ENCODE peak calls at places on chromosome 13, in six cellular contexts. O is A549, M is HepG2, I is IMR-90, X is K562, N is GM12878. Y is an unnamed sample.

GRCh38 chr13:75308222-75308621 is 173.7 kb downstream of the TBC1D4 start:
- DNase-seq in M (no peak), N (no peak), O (no peak), X (no peak), I (peak), Y (no peak)

GRCh38 chr13:81872581-81872980 is 1531.7 kb upstream of the SPRY2 start:
- DNase-seq in I (no peak), M (peak), O (no peak), N (no peak), X (no peak), Y (peak)

GRCh38 chr13:111302045-111302722 is 18.3 kb upstream of the TEX29 start:
- DNase-seq in M (no peak), I (no peak), N (no peak), O (no peak), X (no peak), Y (no peak)

GRCh38 chr13:94329277-94329676 is 150.2 kb downstream of the DCT start:
- DNase-seq in X (no peak), O (no peak), I (peak), N (no peak), M (no peak), Y (no peak)

GRCh38 chr13:35768551-35768950 is 292.1 kb upstream of the MAB21L1 start:
- DNase-seq in M (no peak), X (no peak), O (no peak), I (peak), N (no peak), Y (no peak)

GRCh38 chr13:113814435-113814821 is 49.4 kb downstream of the GAS6 start:
- DNase-seq in X (no peak), M (no peak), I (peak), O (no peak), N (no peak), Y (no peak)

GRCh38 chr13:110006304-110006703 is 219.9 kb upstream of the IRS2 start:
- DNase-seq in N (no peak), O (no peak), I (peak), X (no peak), M (no peak), Y (no peak)

GRCh38 chr13:104920091-104920490 is 1615.4 kb downstream of the EFNB2 start:
- DNase-seq in O (no peak), X (no peak), N (no peak), I (no peak), M (no peak), Y (no peak)

GRCh38 chr13:95204231-95204765 is 97.0 kb downstream of the ABCC4 start:
- DNase-seq in I (no peak), O (no peak), M (no peak), N (no peak), X (no peak), Y (no peak)

GRCh38 chr13:32587014-32587773 is 942 bp downstream of the PDS5B start:
- DNase-seq in I (peak), X (peak), M (peak), O (peak), N (no peak), Y (peak)

GRCh38 chr13:92196566-92197256 is 798.3 kb downstream of the GPC5 start:
- DNase-seq in O (no peak), N (no peak), M (no peak), I (peak), X (no peak), Y (no peak)

GRCh38 chr13:25046985-25047660 is 48.8 kb upstream of the PABPC3 start:
- DNase-seq in X (no peak), I (peak), O (no peak), N (no peak), M (no peak), Y (peak)

GRCh38 chr13:23654111-23655110 is 84.2 kb downstream of the TNFRSF19 start:
- DNase-seq in N (no peak), I (peak), O (no peak), M (peak), X (no peak), Y (no peak)

GRCh38 chr13:42807866-42808265 is 26.5 kb downstream of the FAM216B start:
- DNase-seq in I (peak), N (no peak), M (peak), X (no peak), O (peak), Y (no peak)

GRCh38 chr13:66951426-66951825 is 278.7 kb downstream of the PCDH9 start:
- DNase-seq in M (no peak), I (no peak), X (no peak), O (no peak), N (no peak), Y (no peak)

GRCh38 chr13:100392709-100393630 is 195.6 kb downstream of the GGACT start:
- DNase-seq in I (peak), N (peak), O (peak), M (peak), X (peak), Y (peak)

GRCh38 chr13:54029226-54029625 is 1000.6 kb downstream of the OLFM4 start:
- DNase-seq in I (no peak), N (peak), X (no peak), O (no peak), M (no peak), Y (peak)

GRCh38 chr13:48078251-48078656 is 16.6 kb downstream of the MED4 start:
- DNase-seq in I (no peak), O (peak), X (no peak), M (peak), N (peak), Y (no peak)

GRCh38 chr13:60402022-60402421 is 5.0 kb downstream of the TDRD3 start:
- DNase-seq in N (no peak), I (peak), O (no peak), X (no peak), M (no peak), Y (no peak)

GRCh38 chr13:44303681-44304432 is 69.8 kb upstream of the SERP2 start:
- DNase-seq in X (no peak), N (no peak), O (no peak), M (no peak), I (no peak), Y (no peak)

GRCh38 chr13:95404141-95404882 is 103.1 kb upstream of the ABCC4 start:
- DNase-seq in X (peak), I (peak), M (peak), N (peak), O (peak), Y (peak)

GRCh38 chr13:78589206-78589605 is 14.1 kb downstream of the POU4F1 start:
- DNase-seq in N (no peak), X (peak), M (peak), I (peak), O (no peak), Y (peak)

GRCh38 chr13:27954406-27954851 is 14.7 kb downstream of the CDX2 start:
- DNase-seq in N (no peak), I (no peak), O (peak), M (no peak), X (no peak), Y (no peak)
- TF ChIP-seq BHLHE40 in N (no peak), I (no peak), O (no peak), M (no peak), X (no peak), Y (no peak)

DNA sequence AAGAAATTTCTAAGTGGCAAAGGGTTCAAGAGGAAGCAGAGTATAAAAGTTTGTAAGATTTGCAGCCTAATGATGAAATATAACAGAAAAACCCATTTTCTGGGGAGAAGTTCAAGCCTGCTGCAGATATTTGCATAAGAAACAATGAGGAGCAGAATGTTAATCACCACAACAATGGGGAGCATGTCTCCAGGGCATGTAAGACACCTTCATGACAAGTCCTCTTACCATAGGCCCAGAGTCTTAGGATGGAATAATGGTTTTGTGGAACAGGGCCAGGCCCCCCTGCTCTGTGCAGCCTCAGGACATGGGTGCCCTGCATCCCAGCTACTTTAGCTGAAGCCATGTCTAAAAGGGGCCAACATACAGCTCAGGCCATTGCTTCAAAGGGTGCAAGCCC is 809.0 kb upstream of the SLITRK5 start:
- DNase-seq in N (no peak), X (no peak), O (no peak), I (no peak), M (no peak), Y (no peak)
- TF ChIP-seq BHLHE40 in N (no peak), X (no peak), O (no peak), I (no peak), M (no peak), Y (no peak)

GRCh38 chr13:26344980-26345379 is 91.1 kb downstream of the CDK8 start:
- DNase-seq in O (no peak), M (no peak), I (peak), X (no peak), N (no peak), Y (no peak)

GRCh38 chr13:26343816-26344215 is 89.9 kb downstream of the CDK8 start:
- DNase-seq in X (no peak), M (no peak), I (no peak), N (no peak), O (no peak), Y (no peak)

GRCh38 chr13:26342898-26343297 is 89.0 kb downstream of the CDK8 start:
- DNase-seq in M (no peak), N (no peak), X (no peak), I (no peak), O (no peak), Y (no peak)

GRCh38 chr13:26335158-26335557 is 81.2 kb downstream of the CDK8 start:
- DNase-seq in X (no peak), O (no peak), M (no peak), I (no peak), N (no peak), Y (no peak)

GRCh38 chr13:26340812-26341211 is 86.9 kb downstream of the CDK8 start:
- DNase-seq in O (no peak), X (no peak), I (peak), M (no peak), N (no peak), Y (no peak)
- TF ChIP-seq BHLHE40 in O (no peak), X (no peak), I (no peak), M (no peak), N (no peak), Y (no peak)

GRCh38 chr13:46665243-46665629 is 112.3 kb downstream of the LRCH1 start:
- DNase-seq in M (no peak), N (no peak), O (no peak), X (no peak), I (no peak), Y (no peak)

GRCh38 chr13:46667687-46668281 is 114.8 kb downstream of the LRCH1 start:
- DNase-seq in O (no peak), N (no peak), X (no peak), I (no peak), M (no peak), Y (no peak)

GRCh38 chr13:46666727-46667456 is 113.9 kb downstream of the LRCH1 start:
- DNase-seq in O (no peak), N (no peak), M (no peak), X (no peak), I (no peak), Y (peak)

GRCh38 chr13:46664195-46664594 is 111.2 kb downstream of the LRCH1 start:
- DNase-seq in O (no peak), I (no peak), X (no peak), N (no peak), M (no peak), Y (no peak)

DNA sequence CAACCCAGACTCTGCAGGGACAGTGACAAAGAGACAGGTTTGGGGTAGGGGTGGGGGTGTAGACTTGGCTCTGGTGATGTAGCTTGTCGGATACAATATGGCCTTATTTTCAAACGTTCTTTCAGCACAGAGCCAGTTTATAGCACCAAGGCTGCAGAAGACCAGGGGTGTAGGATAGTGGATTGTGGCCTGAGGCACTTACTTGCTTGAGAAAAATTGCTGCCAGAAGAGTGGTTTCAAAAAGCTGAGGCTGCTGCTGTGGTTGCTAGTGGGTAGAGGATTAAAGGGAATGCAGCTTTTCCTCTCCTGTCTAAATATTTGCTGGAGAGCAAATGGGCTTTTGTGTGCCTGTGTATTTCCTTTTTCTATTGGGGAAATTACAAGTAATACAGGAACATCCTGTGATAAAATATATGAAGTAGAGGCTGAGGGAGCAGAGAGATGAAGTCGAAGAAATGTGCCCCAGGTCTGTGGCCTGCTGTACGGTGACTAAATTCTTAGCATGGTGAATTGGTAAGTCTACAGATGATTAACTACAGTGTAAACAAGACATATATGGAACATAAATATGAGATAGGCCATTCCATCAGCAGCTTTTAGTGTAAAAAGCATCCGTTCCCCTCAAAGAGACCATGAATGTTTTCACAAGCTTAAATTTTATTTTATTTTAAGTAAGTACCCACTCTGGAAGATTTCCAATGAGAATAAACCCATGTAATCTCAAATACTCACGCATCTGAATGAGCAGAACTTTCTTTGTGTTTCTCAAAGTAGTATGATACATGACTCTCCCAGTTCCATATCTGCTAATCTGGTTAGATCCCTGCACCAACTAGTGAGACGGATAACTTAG is 112.9 kb downstream of the LRCH1 start:
- DNase-seq in X (no peak), N (no peak), O (peak), I (no peak), M (peak), Y (no peak)
- TF ChIP-seq BHLHE40 in X (no peak), N (no peak), O (no peak), I (no peak), M (no peak), Y (no peak)

GRCh38 chr13:30751183-30751933 is 16.0 kb downstream of the ALOX5AP start:
- DNase-seq in N (no peak), M (no peak), O (no peak), I (no peak), X (no peak), Y (no peak)

GRCh38 chr13:30750036-30750435 is 14.7 kb downstream of the ALOX5AP start:
- DNase-seq in O (no peak), I (no peak), X (no peak), M (no peak), N (no peak), Y (no peak)

GRCh38 chr13:30752991-30753616 is 17.8 kb downstream of the ALOX5AP start:
- DNase-seq in M (no peak), N (no peak), O (no peak), X (no peak), I (no peak), Y (no peak)

GRCh38 chr13:30755678-30756077 is 20.3 kb downstream of the ALOX5AP start:
- DNase-seq in O (no peak), N (no peak), X (no peak), M (no peak), I (no peak), Y (no peak)

DNA sequence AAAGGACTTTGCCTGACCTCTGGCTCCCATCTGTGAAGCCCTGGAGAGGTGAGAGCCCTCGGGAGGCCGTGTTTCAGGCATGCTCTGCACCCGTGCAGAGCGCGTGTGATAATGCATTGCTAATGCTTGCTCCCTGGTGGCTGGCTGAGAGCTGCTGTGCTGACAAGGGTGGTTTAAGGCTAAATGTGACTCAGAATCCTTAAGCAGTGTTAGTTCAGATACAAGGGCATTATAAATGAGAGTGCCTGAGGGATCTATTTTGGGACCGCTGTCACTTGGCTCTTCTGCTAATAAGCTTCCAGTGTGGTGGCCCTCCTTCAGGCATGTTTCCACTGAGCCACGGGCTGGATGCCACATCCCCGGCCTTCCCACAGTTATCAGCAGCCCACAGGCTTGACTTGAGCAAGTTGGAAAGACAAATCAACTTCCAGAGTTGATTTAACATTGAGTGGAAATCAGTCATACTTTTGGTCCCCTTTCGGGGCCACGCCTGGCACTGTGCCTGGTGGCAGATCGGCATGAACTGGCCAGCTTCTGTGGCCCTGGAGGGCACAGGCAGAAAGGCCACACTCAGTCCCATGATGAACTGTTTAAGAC is 17.0 kb downstream of the ALOX5AP start:
- DNase-seq in I (peak), O (no peak), X (no peak), M (no peak), N (no peak), Y (no peak)
- TF ChIP-seq BHLHE40 in I (no peak), O (no peak), X (no peak), M (no peak), N (no peak), Y (no peak)